ENCODE peak calls at places on chromosomes 13 and 19, in five cellular contexts. One of them, this sample, is unnamed. For H3K9me3 and H3K4me1, the result is how much of the 10 kb centered on the place peaks cover.

GRCh38 chr13:46675016-46675415 is 121.9 kb downstream of the ESD start:
- DNase-seq in OCI-LY7: no peak
- DNase-seq in K562: no peak
- DNase-seq in right cardiac atrium: no peak
- DNase-seq in aorta: no peak
- DNase-seq in this sample: no peak

GRCh38 chr13:113023217-113023597 is 54.2 kb downstream of the MCF2L start:
- DNase-seq in OCI-LY7: no peak
- DNase-seq in K562: no peak
- DNase-seq in right cardiac atrium: peak
- DNase-seq in aorta: peak
- DNase-seq in this sample: no peak

GRCh38 chr19:29679598-29680210 is 14.4 kb downstream of the PLEKHF1 start:
- DNase-seq in OCI-LY7: no peak
- DNase-seq in K562: no peak
- DNase-seq in right cardiac atrium: no peak
- DNase-seq in aorta: peak
- DNase-seq in this sample: no peak

GRCh38 chr13:113220877-113221276 is 11.5 kb downstream of the CUL4A start:
- DNase-seq in OCI-LY7: no peak
- DNase-seq in K562: no peak
- DNase-seq in right cardiac atrium: peak
- DNase-seq in aorta: no peak
- DNase-seq in this sample: no peak

GRCh38 chr13:44238011-44238421 is 135.6 kb upstream of the SERP2 start:
- DNase-seq in OCI-LY7: no peak
- DNase-seq in K562: no peak
- DNase-seq in right cardiac atrium: no peak
- DNase-seq in aorta: no peak
- DNase-seq in this sample: no peak

GRCh38 chr19:41064974-41065569 is 23.2 kb upstream of the CYP2A13 start:
- DNase-seq in OCI-LY7: peak
- DNase-seq in K562: peak
- DNase-seq in right cardiac atrium: no peak
- DNase-seq in aorta: no peak
- DNase-seq in this sample: no peak

GRCh38 chr19:13006431-13007281 is 11.4 kb downstream of the NFIX start:
- DNase-seq in OCI-LY7: no peak
- DNase-seq in K562: no peak
- DNase-seq in right cardiac atrium: peak
- DNase-seq in aorta: peak
- DNase-seq in this sample: no peak

GRCh38 chr13:31276386-31276785 is 76.6 kb downstream of the B3GLCT start:
- DNase-seq in OCI-LY7: no peak
- DNase-seq in K562: no peak
- DNase-seq in right cardiac atrium: no peak
- DNase-seq in aorta: no peak
- DNase-seq in this sample: no peak

GRCh38 chr19:33953023-33953422 is 156.4 kb downstream of the KCTD15 start:
- DNase-seq in OCI-LY7: no peak
- DNase-seq in K562: no peak
- DNase-seq in right cardiac atrium: no peak
- DNase-seq in aorta: no peak
- DNase-seq in this sample: peak

GRCh38 chr19:3213159-3213558 is 11.3 kb upstream of the CELF5 start:
- DNase-seq in OCI-LY7: peak
- DNase-seq in K562: no peak
- DNase-seq in right cardiac atrium: no peak
- DNase-seq in aorta: no peak
- DNase-seq in this sample: no peak

GRCh38 chr19:16899566-16900075 is 10.8 kb downstream of the F2RL3 start:
- DNase-seq in OCI-LY7: peak
- DNase-seq in K562: peak
- DNase-seq in right cardiac atrium: peak
- DNase-seq in aorta: peak
- DNase-seq in this sample: peak

GRCh38 chr13:29704648-29705047 is 109.2 kb upstream of the SLC7A1 start:
- DNase-seq in OCI-LY7: no peak
- DNase-seq in K562: no peak
- DNase-seq in right cardiac atrium: no peak
- DNase-seq in aorta: no peak
- DNase-seq in this sample: peak

GRCh38 chr19:42389899-42390298 is at the start of gene CNFN:
- DNase-seq in OCI-LY7: no peak
- DNase-seq in K562: no peak
- DNase-seq in right cardiac atrium: no peak
- DNase-seq in aorta: no peak
- DNase-seq in this sample: no peak

GRCh38 chr13:90732049-90732448 is 615.4 kb upstream of the MIR17HG start:
- DNase-seq in OCI-LY7: no peak
- DNase-seq in K562: no peak
- DNase-seq in right cardiac atrium: no peak
- DNase-seq in aorta: no peak
- DNase-seq in this sample: peak

GRCh38 chr13:32902898-32903297 is 113.3 kb upstream of the KL start:
- DNase-seq in OCI-LY7: no peak
- DNase-seq in K562: no peak
- DNase-seq in right cardiac atrium: peak
- DNase-seq in aorta: peak
- DNase-seq in this sample: peak

GRCh38 chr13:83733293-83733692 is 149.0 kb downstream of the SLITRK1 start:
- DNase-seq in OCI-LY7: no peak
- DNase-seq in K562: no peak
- DNase-seq in right cardiac atrium: no peak
- DNase-seq in aorta: no peak
- DNase-seq in this sample: no peak

GRCh38 chr19:16216744-16217670 is 19.3 kb downstream of the AP1M1 start:
- DNase-seq in OCI-LY7: no peak
- DNase-seq in K562: no peak
- DNase-seq in right cardiac atrium: no peak
- DNase-seq in aorta: no peak
- DNase-seq in this sample: no peak

GRCh38 chr19:41323430-41324125 is 13.6 kb downstream of the CCDC97 start:
- DNase-seq in OCI-LY7: no peak
- DNase-seq in K562: peak
- DNase-seq in right cardiac atrium: peak
- DNase-seq in aorta: peak
- DNase-seq in this sample: peak

GRCh38 chr19:39246951-39247669 is 1.5 kb downstream of the IFNL4 start:
- DNase-seq in OCI-LY7: no peak
- DNase-seq in K562: no peak
- DNase-seq in right cardiac atrium: peak
- DNase-seq in aorta: no peak
- DNase-seq in this sample: no peak

GRCh38 chr19:58248886-58249285 is 20.2 kb downstream of the ZNF544 start:
- DNase-seq in OCI-LY7: no peak
- DNase-seq in K562: no peak
- DNase-seq in right cardiac atrium: no peak
- DNase-seq in aorta: no peak
- DNase-seq in this sample: no peak
- H3K9me3 ChIP-seq in OCI-LY7: half or more
- H3K9me3 ChIP-seq in K562: under half
- H3K9me3 ChIP-seq in right cardiac atrium: under half
- H3K9me3 ChIP-seq in aorta: under half
- H3K9me3 ChIP-seq in this sample: half or more

DNA sequence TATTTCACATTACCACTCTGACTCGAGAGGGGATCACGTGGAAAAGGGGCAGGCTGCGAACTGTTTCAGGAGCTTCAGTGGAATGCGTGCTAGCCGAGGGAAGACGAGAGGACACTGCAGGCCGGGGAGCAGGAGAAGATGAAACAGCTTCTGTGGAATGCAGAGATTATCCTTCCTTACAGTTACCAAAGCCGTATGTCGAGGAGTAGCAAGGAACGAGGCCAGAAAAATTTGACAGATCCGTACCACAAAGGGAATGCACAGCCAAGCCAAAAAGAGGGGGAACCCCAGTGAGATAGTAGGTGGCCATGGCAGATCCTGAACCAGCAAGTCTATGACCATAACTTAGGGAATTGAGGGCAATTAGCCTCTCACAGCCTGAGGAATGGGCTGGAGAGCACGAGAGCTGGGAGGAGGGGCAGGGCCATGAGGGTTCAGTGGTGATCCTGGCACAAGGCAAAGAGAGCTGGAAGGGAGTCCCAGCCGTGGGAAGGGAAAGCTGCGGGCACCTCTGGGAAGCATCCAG is 5.3 kb downstream of the COL4A1 start:
- DNase-seq in OCI-LY7: no peak
- DNase-seq in K562: no peak
- DNase-seq in right cardiac atrium: no peak
- DNase-seq in aorta: peak
- DNase-seq in this sample: no peak
- H3K4me1 ChIP-seq in OCI-LY7: under half
- H3K4me1 ChIP-seq in K562: under half
- H3K4me1 ChIP-seq in right cardiac atrium: under half
- H3K4me1 ChIP-seq in aorta: under half
- H3K4me1 ChIP-seq in this sample: under half

GRCh38 chr13:100520936-100521765 is 67.4 kb downstream of the GGACT start:
- DNase-seq in OCI-LY7: no peak
- DNase-seq in K562: no peak
- DNase-seq in right cardiac atrium: no peak
- DNase-seq in aorta: no peak
- DNase-seq in this sample: no peak
- H3K27ac ChIP-seq in OCI-LY7: no peak
- H3K27ac ChIP-seq in K562: no peak
- H3K27ac ChIP-seq in right cardiac atrium: no peak
- H3K27ac ChIP-seq in aorta: no peak
- H3K27ac ChIP-seq in this sample: no peak

GRCh38 chr13:19172007-19172646 is 9.5 kb downstream of the TUBA3C start:
- DNase-seq in OCI-LY7: no peak
- DNase-seq in K562: no peak
- DNase-seq in right cardiac atrium: no peak
- DNase-seq in aorta: no peak
- DNase-seq in this sample: no peak
- H3K9me3 ChIP-seq in OCI-LY7: under half
- H3K9me3 ChIP-seq in K562: under half
- H3K9me3 ChIP-seq in right cardiac atrium: under half
- H3K9me3 ChIP-seq in aorta: under half
- H3K9me3 ChIP-seq in this sample: under half

DNA sequence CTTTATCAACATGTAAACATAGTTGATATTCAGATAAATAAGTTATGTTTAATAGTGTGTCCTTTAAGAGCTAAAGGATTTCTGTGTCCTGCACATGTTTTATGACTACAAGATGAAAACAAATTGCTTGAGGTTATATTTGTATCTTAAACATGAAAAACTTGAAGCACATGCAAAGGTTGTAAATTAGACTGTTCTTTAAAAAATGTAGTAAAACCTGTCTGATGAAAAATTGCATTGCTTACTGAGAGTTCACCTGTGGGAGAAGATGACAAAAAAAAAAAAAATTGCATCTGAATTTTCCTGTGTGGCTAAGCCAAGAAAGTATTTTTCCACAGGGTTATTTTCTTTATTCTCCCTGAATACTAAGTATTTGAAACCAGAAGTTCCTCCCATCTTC is 25.7 kb upstream of the LMO7 start:
- DNase-seq in OCI-LY7: no peak
- DNase-seq in K562: no peak
- DNase-seq in right cardiac atrium: no peak
- DNase-seq in aorta: no peak
- DNase-seq in this sample: no peak
- H3K4me1 ChIP-seq in OCI-LY7: under half
- H3K4me1 ChIP-seq in K562: under half
- H3K4me1 ChIP-seq in right cardiac atrium: under half
- H3K4me1 ChIP-seq in aorta: under half
- H3K4me1 ChIP-seq in this sample: under half

This sample was measured in SJCRH30.